ENCODE peak calls at places on chromosomes 12 and 14, in five cellular contexts. O is adipocyte; S is stimulated activated effector memory CD8-positive, alpha-beta T cell treated with anti-CD3 and anti-CD28 coated beads, Interleukin-12 subunit alpha, Interleukin-12 subunit beta, amount 100 ng/mL, for 72 hours; R is GM23248; X is GM12864. M is an unnamed sample.
A peak's percentile ranks its signal among the peaks of the same experiment; 100 is the strongest.

GRCh38 chr12:2242816-2243215 is 190.0 kb downstream of the CACNA1C start:
- DNase-seq in S (no peak), X (no peak), R (no peak), O (no peak), M (no peak)

GRCh38 chr12:34394211-34395055 is 372.1 kb downstream of the ALG10 start:
- DNase-seq in O (no peak), R (no peak), S (peak; percentile 1), X (no peak), M (no peak)

GRCh38 chr12:121166356-121166755 is 33.7 kb downstream of the P2RX7 start:
- DNase-seq in R (no peak), S (no peak), O (no peak), X (no peak), M (no peak)

GRCh38 chr14:49999216-49999761 is 106.4 kb downstream of the ARF6 start:
- DNase-seq in R (peak; percentile 95), S (peak; percentile 70), O (peak; percentile 86), X (peak; percentile 78), M (peak; percentile 82)

GRCh38 chr14:32457213-32457920 is 128.3 kb downstream of the AKAP6 start:
- DNase-seq in O (peak; percentile 87), S (no peak), R (peak; percentile 93), X (no peak), M (peak; percentile 65)

GRCh38 chr14:53515264-53515663 is 362.1 kb upstream of the DDHD1 start:
- DNase-seq in X (no peak), O (peak; percentile 18), R (no peak), S (no peak), M (no peak)

GRCh38 chr12:126588586-126589249 is 1523.5 kb downstream of the AACS start:
- DNase-seq in O (no peak), X (no peak), S (no peak), R (no peak), M (no peak)

GRCh38 chr12:38053113-38053512 is 263.5 kb upstream of the ALG10B start:
- DNase-seq in X (no peak), R (no peak), S (no peak), O (no peak), M (no peak)

GRCh38 chr12:79121486-79121885 is 256.9 kb downstream of the SYT1 start:
- DNase-seq in S (no peak), X (no peak), R (peak; percentile 22), O (no peak), M (no peak)

GRCh38 chr12:57226588-57227314 is 2.8 kb upstream of the SHMT2 start:
- DNase-seq in O (no peak), X (no peak), R (no peak), S (no peak), M (no peak)

GRCh38 chr14:91377700-91378652 is 39.6 kb downstream of the CCDC88C start:
- DNase-seq in S (peak; percentile 41), R (peak; percentile 43), O (no peak), X (no peak), M (no peak)

GRCh38 chr12:14111230-14111865 is 129.9 kb upstream of the GRIN2B start:
- DNase-seq in S (no peak), O (no peak), X (peak; percentile 74), R (no peak), M (no peak)

GRCh38 chr12:89345830-89346740 is 6.2 kb downstream of the DUSP6 start:
- DNase-seq in R (peak; percentile 37), X (peak; percentile 92), O (peak; percentile 23), S (no peak), M (peak; percentile 80)

GRCh38 chr14:101444116-101444515 is 117.2 kb upstream of the DIO3 start:
- DNase-seq in O (no peak), S (no peak), R (peak; percentile 72), X (no peak), M (no peak)

GRCh38 chr12:9127936-9128663 is 12.4 kb upstream of the A2M start:
- DNase-seq in O (no peak), R (no peak), X (no peak), S (no peak), M (no peak)

GRCh38 chr12:121536058-121536928 is 44.5 kb downstream of the KDM2B start:
- DNase-seq in S (no peak), X (peak; percentile 87), R (peak; percentile 79), O (peak; percentile 86), M (peak; percentile 92)

GRCh38 chr14:68598089-68598488 is 194.8 kb downstream of the ZFP36L1 start:
- DNase-seq in R (no peak), X (no peak), O (no peak), S (no peak), M (no peak)

GRCh38 chr12:59088673-59089072 is 168.4 kb upstream of the LRIG3 start:
- DNase-seq in R (peak; percentile 62), X (no peak), O (no peak), S (no peak), M (no peak)

GRCh38 chr14:88831285-88831684 is 6.8 kb downstream of the TTC8 start:
- DNase-seq in X (no peak), S (no peak), O (peak; percentile 82), R (peak; percentile 94), M (no peak)

GRCh38 chr14:76346391-76347160 is 29.4 kb upstream of the ESRRB start:
- DNase-seq in S (no peak), R (no peak), O (no peak), X (no peak), M (no peak)

GRCh38 chr12:103634732-103635131 is 47.7 kb downstream of the STAB2 start:
- DNase-seq in S (no peak), R (no peak), X (no peak), O (no peak), M (no peak)

GRCh38 chr12:12167847-12168246 is 97.1 kb downstream of the BCL2L14 start:
- DNase-seq in R (no peak), X (no peak), O (no peak), S (no peak), M (no peak)

GRCh38 chr12:33006106-33006505 is 109.5 kb upstream of the PKP2 start:
- DNase-seq in S (no peak), R (no peak), O (no peak), X (no peak), M (no peak)

GRCh38 chr12:48969847-48970701 is 1.5 kb downstream of the WNT10B start:
- DNase-seq in O (peak; percentile 36), S (peak; percentile 22), R (peak; percentile 49), X (no peak), M (no peak)

GRCh38 chr14:29796853-29797252 is 130.8 kb downstream of the PRKD1 start:
- DNase-seq in R (no peak), S (no peak), X (no peak), O (no peak), M (no peak)

GRCh38 chr14:105388110-105388951 is 10.0 kb upstream of the TEX22 start:
- DNase-seq in X (no peak), O (no peak), R (no peak), S (no peak), M (peak; percentile 31)

GRCh38 chr12:50677858-50678257 is 86.0 kb upstream of the ATF1 start:
- DNase-seq in O (peak; percentile 54), R (peak; percentile 26), S (no peak), X (no peak), M (no peak)

GRCh38 chr12:118498171-118498570 is 121.8 kb downstream of the SUDS3 start:
- DNase-seq in X (no peak), R (no peak), S (no peak), O (no peak), M (peak; percentile 29)

GRCh38 chr12:56121204-56121870 is 3.3 kb downstream of the ZC3H10 start:
- DNase-seq in O (no peak), X (no peak), R (no peak), S (no peak), M (no peak)

GRCh38 chr12:109606261-109607028 is 32.9 kb downstream of the MVK start:
- DNase-seq in R (no peak), X (no peak), O (peak; percentile 8), S (no peak), M (peak; percentile 44)

GRCh38 chr12:133023566-133023965 is 13.7 kb upstream of the ZNF84 start:
- DNase-seq in X (no peak), R (peak; percentile 5), S (no peak), O (no peak), M (no peak)

M was measured in heart right ventricle.